ENCODE peak calls at places on chromosomes 2 and 18, in ten cellular contexts. S, T, L, Q, E, K, A, V, I and D are unnamed samples. For H3K36me3 and H3K4me1, the result is how much of the 10 kb centered on the place peaks cover.

GRCh38 chr2:128790541-128790944 is 471.9 kb upstream of the HS6ST1 start:
- DNase-seq in S (no peak), T (no peak), L (no peak), Q (no peak), E (no peak), K (no peak), A (no peak), V (no peak), I (no peak), D (no peak)

GRCh38 chr18:48946329-48946835 is 4.4 kb downstream of the SMAD7 start:
- DNase-seq in S (no peak), T (peak), L (no peak), Q (no peak), E (no peak), K (peak), A (no peak), V (peak), I (no peak), D (peak)

GRCh38 chr18:77086034-77086433 is 46.5 kb downstream of the MBP start:
- DNase-seq in S (no peak), T (no peak), L (no peak), Q (no peak), E (no peak), K (peak), A (no peak), V (peak), I (no peak), D (no peak)

GRCh38 chr2:43131890-43132522 is 94.4 kb downstream of the ZFP36L2 start:
- DNase-seq in S (peak), T (no peak), L (no peak), Q (no peak), E (peak), K (peak), A (peak), V (no peak), I (no peak), D (no peak)

GRCh38 chr2:65016789-65017188 is 27.6 kb downstream of the SLC1A4 start:
- DNase-seq in S (no peak), T (no peak), L (no peak), Q (peak), E (no peak), K (no peak), A (no peak), V (no peak), I (no peak), D (no peak)

GRCh38 chr2:37919631-37920032 is 5.5 kb upstream of the RMDN2 start:
- DNase-seq in S (no peak), T (no peak), L (no peak), Q (no peak), E (no peak), K (no peak), A (no peak), V (no peak), I (no peak), D (no peak)

GRCh38 chr2:204973546-204974071 is 428.3 kb downstream of the PARD3B start:
- DNase-seq in S (no peak), T (no peak), L (no peak), Q (no peak), E (no peak), K (no peak), A (no peak), V (no peak), I (no peak), D (no peak)

GRCh38 chr2:55771612-55772011 is 78.0 kb upstream of the PNPT1 start:
- DNase-seq in S (no peak), T (no peak), L (no peak), Q (no peak), E (no peak), K (peak), A (no peak), V (peak), I (no peak), D (no peak)

GRCh38 chr2:218964041-218964771 is 4.7 kb downstream of the CDK5R2 start:
- DNase-seq in S (no peak), T (no peak), L (no peak), Q (no peak), E (no peak), K (peak), A (no peak), V (no peak), I (no peak), D (no peak)

GRCh38 chr2:61426267-61426897 is 44.5 kb downstream of the USP34 start:
- DNase-seq in S (peak), T (peak), L (no peak), Q (no peak), E (no peak), K (no peak), A (peak), V (peak), I (no peak), D (peak)

GRCh38 chr2:96144481-96145027 is 686 bp downstream of the DUSP2 start:
- DNase-seq in S (no peak), T (no peak), L (no peak), Q (peak), E (no peak), K (no peak), A (no peak), V (no peak), I (peak), D (peak)

GRCh38 chr18:77299706-77300105 is 50.1 kb downstream of the GALR1 start:
- DNase-seq in S (no peak), T (no peak), L (no peak), Q (no peak), E (no peak), K (peak), A (no peak), V (no peak), I (no peak), D (no peak)

GRCh38 chr2:26633993-26634392 is 7.2 kb downstream of the CIB4 start:
- DNase-seq in S (no peak), T (no peak), L (no peak), Q (no peak), E (no peak), K (peak), A (no peak), V (no peak), I (no peak), D (no peak)

GRCh38 chr2:235542728-235543125 is 48.9 kb downstream of the AGAP1 start:
- DNase-seq in S (peak), T (peak), L (no peak), Q (no peak), E (no peak), K (peak), A (no peak), V (no peak), I (no peak), D (peak)

GRCh38 chr2:23926289-23926749 is 604 bp downstream of the ATAD2B start:
- DNase-seq in S (no peak), T (peak), L (peak), Q (peak), E (peak), K (peak), A (peak), V (no peak), I (peak), D (no peak)

GRCh38 chr2:32894119-32894728 is 52.5 kb upstream of the LTBP1 start:
- DNase-seq in S (no peak), T (no peak), L (no peak), Q (no peak), E (no peak), K (no peak), A (no peak), V (no peak), I (no peak), D (no peak)

GRCh38 chr2:112751451-112752197 is 12.8 kb downstream of the CKAP2L start:
- DNase-seq in S (no peak), T (no peak), L (no peak), Q (no peak), E (no peak), K (no peak), A (no peak), V (peak), I (no peak), D (no peak)
- H3K36me3 ChIP-seq in S (under half), T (under half), L (under half), Q (under half), E (under half), K (under half), A (under half), V (under half), I (under half), D (under half)

GRCh38 chr2:120402508-120402907 is 56.6 kb downstream of the INHBB start:
- DNase-seq in S (no peak), T (no peak), L (no peak), Q (no peak), E (peak), K (peak), A (no peak), V (no peak), I (no peak), D (no peak)

GRCh38 chr2:120403676-120404075 is 57.7 kb downstream of the INHBB start:
- DNase-seq in S (no peak), T (no peak), L (no peak), Q (no peak), E (peak), K (no peak), A (no peak), V (no peak), I (no peak), D (no peak)

GRCh38 chr2:120402070-120402440 is 56.1 kb downstream of the INHBB start:
- DNase-seq in S (no peak), T (no peak), L (no peak), Q (no peak), E (no peak), K (peak), A (no peak), V (no peak), I (no peak), D (no peak)

GRCh38 chr2:120404274-120404673 is 58.3 kb downstream of the INHBB start:
- DNase-seq in S (no peak), T (no peak), L (no peak), Q (no peak), E (no peak), K (no peak), A (no peak), V (no peak), I (no peak), D (no peak)

DNA sequence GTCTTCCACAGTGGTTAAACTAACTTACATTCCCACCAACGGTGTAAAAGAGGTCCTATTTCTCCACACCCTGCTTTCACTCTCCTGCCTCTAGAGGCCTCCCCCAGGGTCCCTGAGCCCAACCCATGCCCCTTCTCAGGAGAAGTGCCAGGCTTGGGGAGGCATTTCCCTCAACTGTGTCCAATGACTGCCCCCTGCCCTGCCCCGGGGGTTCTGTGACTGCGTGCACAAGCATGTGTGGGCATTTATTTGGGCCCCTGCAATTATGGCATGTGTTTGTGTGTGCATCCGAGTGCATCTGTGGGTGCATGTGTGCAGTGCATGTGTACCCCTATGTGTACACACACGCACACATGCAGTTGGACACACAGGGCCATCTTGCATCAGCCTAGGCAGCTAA is 57.3 kb downstream of the INHBB start:
- DNase-seq in S (no peak), T (no peak), L (no peak), Q (no peak), E (no peak), K (peak), A (no peak), V (no peak), I (no peak), D (no peak)
- H3K27ac ChIP-seq in S (no peak), T (no peak), L (no peak), Q (no peak), E (no peak), K (no peak), A (no peak), V (no peak), I (no peak), D (no peak)

GRCh38 chr18:63236990-63237389 is 82.6 kb downstream of the BCL2 start:
- DNase-seq in S (no peak), T (no peak), L (no peak), Q (no peak), E (no peak), K (no peak), A (peak), V (no peak), I (peak), D (peak)
- H3K4me1 ChIP-seq in S (under half), T (under half), L (under half), Q (under half), E (under half), K (under half), A (under half), V (under half), I (under half), D (under half)

DNA sequence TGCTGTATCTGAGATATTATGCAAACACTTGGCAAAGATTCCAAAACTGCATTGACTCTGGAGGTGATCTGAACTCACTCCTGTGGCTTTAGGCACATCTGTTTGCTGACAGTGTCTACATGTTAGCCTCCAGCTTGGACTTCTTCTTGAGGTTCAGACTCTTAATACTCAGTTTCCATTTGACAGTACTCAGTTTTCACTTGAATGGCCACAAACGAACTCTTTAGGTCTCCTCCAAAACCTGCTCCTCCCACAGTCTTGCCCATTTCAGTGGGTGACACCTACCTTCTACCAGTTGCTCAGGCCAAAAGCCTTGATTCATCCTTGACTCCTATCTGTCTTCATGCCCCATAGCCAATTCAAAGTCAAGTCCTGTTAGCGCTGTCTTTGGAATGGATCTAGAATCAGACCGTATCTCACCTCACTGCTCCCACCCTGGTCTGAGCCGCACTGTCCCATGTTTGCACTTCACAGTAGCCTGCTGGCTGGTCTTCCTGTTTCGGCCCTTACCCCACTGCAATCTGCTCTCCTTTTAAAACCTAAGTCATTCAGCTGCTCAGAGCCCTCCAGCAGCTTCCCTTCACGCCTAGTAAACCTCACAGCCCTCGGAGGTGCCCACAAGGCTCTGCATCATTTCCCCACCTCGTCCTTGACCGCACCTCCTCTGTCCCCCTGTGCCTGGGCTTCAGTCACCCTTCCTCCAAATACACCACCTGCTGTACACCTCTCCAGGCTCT is 10.5 kb downstream of the ATG16L1 start:
- DNase-seq in S (no peak), T (no peak), L (no peak), Q (no peak), E (no peak), K (no peak), A (no peak), V (no peak), I (no peak), D (no peak)
- H3K36me3 ChIP-seq in S (under half), T (half or more), L (half or more), Q (under half), E (under half), K (half or more), A (half or more), V (under half), I (under half), D (under half)

GRCh38 chr2:241142593-241142992 is 6.7 kb downstream of the PASK start:
- DNase-seq in S (peak), T (no peak), L (no peak), Q (peak), E (no peak), K (no peak), A (no peak), V (no peak), I (no peak), D (no peak)

GRCh38 chr2:241140445-241140840 is 8.8 kb downstream of the PASK start:
- DNase-seq in S (peak), T (no peak), L (no peak), Q (peak), E (no peak), K (no peak), A (no peak), V (no peak), I (no peak), D (no peak)

GRCh38 chr2:241139531-241140444 is 9.5 kb downstream of the PASK start:
- DNase-seq in S (peak), T (no peak), L (no peak), Q (peak), E (no peak), K (no peak), A (no peak), V (no peak), I (no peak), D (no peak)

GRCh38 chr2:241141214-241141770 is 8.0 kb downstream of the PASK start:
- DNase-seq in S (peak), T (no peak), L (no peak), Q (peak), E (no peak), K (no peak), A (no peak), V (no peak), I (no peak), D (no peak)

DNA sequence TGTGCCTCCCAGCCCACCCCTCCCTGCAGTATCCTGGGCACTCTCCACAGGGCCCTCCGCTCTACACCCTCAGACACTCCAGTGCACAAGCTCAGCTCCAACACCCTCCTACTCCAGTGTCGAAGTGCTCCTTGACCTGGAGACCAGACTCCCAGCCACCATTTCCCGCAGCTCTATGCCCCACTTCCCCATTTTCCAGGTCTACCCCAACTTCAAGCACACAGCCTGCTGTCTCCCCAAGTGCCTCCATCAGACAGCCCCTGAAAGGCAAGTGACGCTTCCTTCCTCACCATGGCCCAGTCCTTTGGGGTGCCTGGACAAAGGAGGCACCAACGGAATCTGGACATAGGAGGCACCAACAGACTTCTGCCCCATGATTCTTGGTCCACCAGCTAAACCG is 7.2 kb downstream of the PASK start:
- DNase-seq in S (no peak), T (no peak), L (no peak), Q (peak), E (no peak), K (no peak), A (no peak), V (no peak), I (no peak), D (no peak)
- H3K27ac ChIP-seq in S (no peak), T (no peak), L (no peak), Q (no peak), E (no peak), K (no peak), A (no peak), V (no peak), I (no peak), D (no peak)

DNA sequence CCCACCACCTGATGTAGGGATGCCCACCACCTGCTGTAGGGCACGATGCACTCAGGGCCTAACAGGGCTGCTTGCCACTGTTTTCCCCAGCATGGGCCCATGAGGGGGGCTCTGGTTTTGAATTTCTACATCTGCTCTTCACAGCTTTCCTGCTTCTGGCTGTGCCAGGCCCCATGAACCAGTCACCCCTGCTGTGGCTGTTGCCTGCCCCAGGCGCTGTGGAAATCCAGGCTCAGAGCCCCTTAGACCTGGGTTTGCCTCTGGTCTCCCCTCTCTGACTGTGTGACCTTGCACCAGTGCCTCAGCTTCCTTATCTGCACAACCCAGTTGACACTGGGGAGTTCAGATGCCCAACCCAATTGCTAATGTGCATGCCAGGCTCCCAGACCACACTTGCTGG is 6.1 kb upstream of the MLPH start:
- DNase-seq in S (no peak), T (no peak), L (no peak), Q (no peak), E (no peak), K (no peak), A (no peak), V (no peak), I (peak), D (no peak)
- H3K4me1 ChIP-seq in S (under half), T (under half), L (under half), Q (under half), E (under half), K (under half), A (under half), V (under half), I (under half), D (under half)

GRCh38 chr2:6966541-6966940 is 49.3 kb downstream of the RNF144A start:
- DNase-seq in S (no peak), T (no peak), L (no peak), Q (no peak), E (no peak), K (no peak), A (no peak), V (no peak), I (no peak), D (no peak)
- H3K36me3 ChIP-seq in S (under half), T (under half), L (under half), Q (under half), E (under half), K (under half), A (under half), V (under half), I (under half), D (under half)